ENCODE peak calls at places on chromosomes 5 and 9, in five cellular contexts. I, Q, R, Y and U are unnamed samples.

GRCh38 chr5:123549256-123549904 is 37.4 kb downstream of the CSNK1G3 start:
- DNase-seq in I (peak; percentile 40), Q (no peak), R (no peak), Y (peak; percentile 10), U (no peak)

GRCh38 chr5:41638685-41639084 is 128.3 kb upstream of the PLCXD3 start:
- DNase-seq in I (no peak), Q (no peak), R (no peak), Y (no peak), U (no peak)

GRCh38 chr5:27276119-27276518 is 237.7 kb upstream of the CDH9 start:
- DNase-seq in I (no peak), Q (no peak), R (no peak), Y (no peak), U (no peak)

GRCh38 chr9:137986268-137987099 is 108.9 kb downstream of the CACNA1B start:
- DNase-seq in I (no peak), Q (no peak), R (no peak), Y (no peak), U (no peak)

GRCh38 chr5:390571-391491 is 52.1 kb upstream of the EXOC3 start:
- DNase-seq in I (no peak), Q (no peak), R (no peak), Y (no peak), U (no peak)

GRCh38 chr9:90053027-90053426 is 448.2 kb downstream of the GADD45G start:
- DNase-seq in I (no peak), Q (no peak), R (no peak), Y (no peak), U (no peak)

GRCh38 chr5:124285733-124286132 is 460.7 kb downstream of the ZNF608 start:
- DNase-seq in I (no peak), Q (no peak), R (no peak), Y (no peak), U (no peak)

GRCh38 chr5:142683885-142684505 is 1.9 kb downstream of the FGF1 start:
- DNase-seq in I (no peak), Q (no peak), R (no peak), Y (no peak), U (no peak)

GRCh38 chr9:12798066-12798770 is 23.4 kb downstream of the LURAP1L start:
- DNase-seq in I (no peak), Q (no peak), R (no peak), Y (no peak), U (no peak)

GRCh38 chr9:77659926-77660325 is 11.8 kb upstream of the GNA14 start:
- DNase-seq in I (no peak), Q (no peak), R (no peak), Y (no peak), U (no peak)

GRCh38 chr5:176144508-176144907 is 93.7 kb upstream of the SIMC1 start:
- DNase-seq in I (no peak), Q (no peak), R (no peak), Y (no peak), U (no peak)

GRCh38 chr9:35618325-35618727 is at the start of gene CD72:
- DNase-seq in I (no peak), Q (no peak), R (no peak), Y (no peak), U (no peak)

GRCh38 chr5:85479849-85480248 is 1095.2 kb upstream of the EDIL3 start:
- DNase-seq in I (no peak), Q (no peak), R (no peak), Y (no peak), U (no peak)